ENCODE peak calls at places on chromosomes 11 and 22, in four cellular contexts. One of them, this sample, is unnamed.

GRCh38 chr22:40237788-40238424 is 60.2 kb downstream of the TNRC6B start:
- DNase-seq in fibroblast of villous mesenchyme: no peak
- DNase-seq in stimulated activated CD4-positive, alpha-beta T cell treated with anti-CD3 and anti-CD28 coated beads, Interleukin-1b, Interleukin-23, amount 100 ng/mL, for 24 hours: no peak
- DNase-seq in HAP-1: no peak
- DNase-seq in this sample: no peak

GRCh38 chr11:12164061-12165014 is 53.9 kb downstream of the MICAL2 start:
- DNase-seq in fibroblast of villous mesenchyme: peak
- DNase-seq in stimulated activated CD4-positive, alpha-beta T cell treated with anti-CD3 and anti-CD28 coated beads, Interleukin-1b, Interleukin-23, amount 100 ng/mL, for 24 hours: no peak
- DNase-seq in HAP-1: peak
- DNase-seq in this sample: peak

GRCh38 chr11:113387605-113388211 is at the start of gene ANKK1:
- DNase-seq in fibroblast of villous mesenchyme: no peak
- DNase-seq in stimulated activated CD4-positive, alpha-beta T cell treated with anti-CD3 and anti-CD28 coated beads, Interleukin-1b, Interleukin-23, amount 100 ng/mL, for 24 hours: no peak
- DNase-seq in HAP-1: no peak
- DNase-seq in this sample: peak

GRCh38 chr11:3939651-3940190 is 84.3 kb downstream of the STIM1 start:
- DNase-seq in fibroblast of villous mesenchyme: peak
- DNase-seq in stimulated activated CD4-positive, alpha-beta T cell treated with anti-CD3 and anti-CD28 coated beads, Interleukin-1b, Interleukin-23, amount 100 ng/mL, for 24 hours: no peak
- DNase-seq in HAP-1: no peak
- DNase-seq in this sample: no peak

GRCh38 chr22:43230571-43230970 is 43.6 kb upstream of the TTLL12 start:
- DNase-seq in fibroblast of villous mesenchyme: no peak
- DNase-seq in stimulated activated CD4-positive, alpha-beta T cell treated with anti-CD3 and anti-CD28 coated beads, Interleukin-1b, Interleukin-23, amount 100 ng/mL, for 24 hours: no peak
- DNase-seq in HAP-1: no peak
- DNase-seq in this sample: no peak

GRCh38 chr11:19800714-19801519 is 88.3 kb downstream of the NAV2 start:
- DNase-seq in fibroblast of villous mesenchyme: peak
- DNase-seq in stimulated activated CD4-positive, alpha-beta T cell treated with anti-CD3 and anti-CD28 coated beads, Interleukin-1b, Interleukin-23, amount 100 ng/mL, for 24 hours: no peak
- DNase-seq in HAP-1: no peak
- DNase-seq in this sample: no peak

GRCh38 chr11:64876835-64877341 is 1.5 kb downstream of the EHD1 start:
- DNase-seq in fibroblast of villous mesenchyme: no peak
- DNase-seq in stimulated activated CD4-positive, alpha-beta T cell treated with anti-CD3 and anti-CD28 coated beads, Interleukin-1b, Interleukin-23, amount 100 ng/mL, for 24 hours: no peak
- DNase-seq in HAP-1: peak
- DNase-seq in this sample: no peak

GRCh38 chr11:121895919-121896318 is 220.1 kb downstream of the BLID start:
- DNase-seq in fibroblast of villous mesenchyme: peak
- DNase-seq in stimulated activated CD4-positive, alpha-beta T cell treated with anti-CD3 and anti-CD28 coated beads, Interleukin-1b, Interleukin-23, amount 100 ng/mL, for 24 hours: no peak
- DNase-seq in HAP-1: no peak
- DNase-seq in this sample: peak

GRCh38 chr11:72295471-72295870 is 51.5 kb upstream of the PHOX2A start:
- DNase-seq in fibroblast of villous mesenchyme: no peak
- DNase-seq in stimulated activated CD4-positive, alpha-beta T cell treated with anti-CD3 and anti-CD28 coated beads, Interleukin-1b, Interleukin-23, amount 100 ng/mL, for 24 hours: no peak
- DNase-seq in HAP-1: no peak
- DNase-seq in this sample: peak

GRCh38 chr11:86374586-86374985 is at the start of gene CCDC81:
- DNase-seq in fibroblast of villous mesenchyme: peak
- DNase-seq in stimulated activated CD4-positive, alpha-beta T cell treated with anti-CD3 and anti-CD28 coated beads, Interleukin-1b, Interleukin-23, amount 100 ng/mL, for 24 hours: no peak
- DNase-seq in HAP-1: no peak
- DNase-seq in this sample: peak

GRCh38 chr11:6320411-6321207 is at the start of gene CAVIN3:
- DNase-seq in fibroblast of villous mesenchyme: peak
- DNase-seq in stimulated activated CD4-positive, alpha-beta T cell treated with anti-CD3 and anti-CD28 coated beads, Interleukin-1b, Interleukin-23, amount 100 ng/mL, for 24 hours: peak
- DNase-seq in HAP-1: peak
- DNase-seq in this sample: peak

GRCh38 chr22:31898911-31899310 is 45.4 kb upstream of the YWHAH start:
- DNase-seq in fibroblast of villous mesenchyme: no peak
- DNase-seq in stimulated activated CD4-positive, alpha-beta T cell treated with anti-CD3 and anti-CD28 coated beads, Interleukin-1b, Interleukin-23, amount 100 ng/mL, for 24 hours: no peak
- DNase-seq in HAP-1: no peak
- DNase-seq in this sample: no peak

GRCh38 chr11:12017243-12017678 is 8.8 kb upstream of the DKK3 start:
- DNase-seq in fibroblast of villous mesenchyme: peak
- DNase-seq in stimulated activated CD4-positive, alpha-beta T cell treated with anti-CD3 and anti-CD28 coated beads, Interleukin-1b, Interleukin-23, amount 100 ng/mL, for 24 hours: no peak
- DNase-seq in HAP-1: no peak
- DNase-seq in this sample: peak

GRCh38 chr22:25488244-25489020 is 76.0 kb upstream of the GRK3 start:
- DNase-seq in fibroblast of villous mesenchyme: peak
- DNase-seq in stimulated activated CD4-positive, alpha-beta T cell treated with anti-CD3 and anti-CD28 coated beads, Interleukin-1b, Interleukin-23, amount 100 ng/mL, for 24 hours: no peak
- DNase-seq in HAP-1: peak
- DNase-seq in this sample: peak

GRCh38 chr11:106391771-106392412 is 314.4 kb downstream of the AASDHPPT start:
- DNase-seq in fibroblast of villous mesenchyme: peak
- DNase-seq in stimulated activated CD4-positive, alpha-beta T cell treated with anti-CD3 and anti-CD28 coated beads, Interleukin-1b, Interleukin-23, amount 100 ng/mL, for 24 hours: no peak
- DNase-seq in HAP-1: no peak
- DNase-seq in this sample: peak

GRCh38 chr11:65434667-65435179 is 12.1 kb downstream of the NEAT1 start:
- DNase-seq in fibroblast of villous mesenchyme: peak
- DNase-seq in stimulated activated CD4-positive, alpha-beta T cell treated with anti-CD3 and anti-CD28 coated beads, Interleukin-1b, Interleukin-23, amount 100 ng/mL, for 24 hours: no peak
- DNase-seq in HAP-1: no peak
- DNase-seq in this sample: no peak

GRCh38 chr11:4607111-4607510 is 920 bp downstream of the TRIM68 start:
- DNase-seq in fibroblast of villous mesenchyme: peak
- DNase-seq in stimulated activated CD4-positive, alpha-beta T cell treated with anti-CD3 and anti-CD28 coated beads, Interleukin-1b, Interleukin-23, amount 100 ng/mL, for 24 hours: no peak
- DNase-seq in HAP-1: no peak
- DNase-seq in this sample: peak

GRCh38 chr22:37193629-37194191 is 5.7 kb upstream of the C1QTNF6 start:
- DNase-seq in fibroblast of villous mesenchyme: peak
- DNase-seq in stimulated activated CD4-positive, alpha-beta T cell treated with anti-CD3 and anti-CD28 coated beads, Interleukin-1b, Interleukin-23, amount 100 ng/mL, for 24 hours: peak
- DNase-seq in HAP-1: peak
- DNase-seq in this sample: peak

GRCh38 chr22:40009231-40009769 is 14.5 kb downstream of the FAM83F start:
- DNase-seq in fibroblast of villous mesenchyme: no peak
- DNase-seq in stimulated activated CD4-positive, alpha-beta T cell treated with anti-CD3 and anti-CD28 coated beads, Interleukin-1b, Interleukin-23, amount 100 ng/mL, for 24 hours: no peak
- DNase-seq in HAP-1: peak
- DNase-seq in this sample: peak

GRCh38 chr22:38397189-38398097 is 57.6 kb downstream of the KCNJ4 start:
- DNase-seq in fibroblast of villous mesenchyme: peak
- DNase-seq in stimulated activated CD4-positive, alpha-beta T cell treated with anti-CD3 and anti-CD28 coated beads, Interleukin-1b, Interleukin-23, amount 100 ng/mL, for 24 hours: no peak
- DNase-seq in HAP-1: peak
- DNase-seq in this sample: peak

GRCh38 chr11:75199412-75199955 is 41.1 kb upstream of the TPBGL start:
- DNase-seq in fibroblast of villous mesenchyme: no peak
- DNase-seq in stimulated activated CD4-positive, alpha-beta T cell treated with anti-CD3 and anti-CD28 coated beads, Interleukin-1b, Interleukin-23, amount 100 ng/mL, for 24 hours: no peak
- DNase-seq in HAP-1: no peak
- DNase-seq in this sample: peak

GRCh38 chr22:39233736-39234120 is 11.1 kb downstream of the PDGFB start:
- DNase-seq in fibroblast of villous mesenchyme: no peak
- DNase-seq in stimulated activated CD4-positive, alpha-beta T cell treated with anti-CD3 and anti-CD28 coated beads, Interleukin-1b, Interleukin-23, amount 100 ng/mL, for 24 hours: no peak
- DNase-seq in HAP-1: no peak
- DNase-seq in this sample: peak

GRCh38 chr11:57357827-57358226 is 19.7 kb downstream of the P2RX3 start:
- DNase-seq in fibroblast of villous mesenchyme: peak
- DNase-seq in stimulated activated CD4-positive, alpha-beta T cell treated with anti-CD3 and anti-CD28 coated beads, Interleukin-1b, Interleukin-23, amount 100 ng/mL, for 24 hours: no peak
- DNase-seq in HAP-1: no peak
- DNase-seq in this sample: peak

GRCh38 chr11:1139441-1140066 is 18.2 kb upstream of the MUC5AC start:
- DNase-seq in fibroblast of villous mesenchyme: peak
- DNase-seq in stimulated activated CD4-positive, alpha-beta T cell treated with anti-CD3 and anti-CD28 coated beads, Interleukin-1b, Interleukin-23, amount 100 ng/mL, for 24 hours: no peak
- DNase-seq in HAP-1: no peak
- DNase-seq in this sample: peak

GRCh38 chr11:75815345-75815983 is 454 bp downstream of the UVRAG start:
- DNase-seq in fibroblast of villous mesenchyme: peak
- DNase-seq in stimulated activated CD4-positive, alpha-beta T cell treated with anti-CD3 and anti-CD28 coated beads, Interleukin-1b, Interleukin-23, amount 100 ng/mL, for 24 hours: peak
- DNase-seq in HAP-1: peak
- DNase-seq in this sample: peak

GRCh38 chr11:108340958-108341357 is 118.1 kb downstream of the ATM start:
- DNase-seq in fibroblast of villous mesenchyme: no peak
- DNase-seq in stimulated activated CD4-positive, alpha-beta T cell treated with anti-CD3 and anti-CD28 coated beads, Interleukin-1b, Interleukin-23, amount 100 ng/mL, for 24 hours: no peak
- DNase-seq in HAP-1: no peak
- DNase-seq in this sample: no peak

GRCh38 chr11:73158356-73159051 is 16.4 kb upstream of the FCHSD2 start:
- DNase-seq in fibroblast of villous mesenchyme: peak
- DNase-seq in stimulated activated CD4-positive, alpha-beta T cell treated with anti-CD3 and anti-CD28 coated beads, Interleukin-1b, Interleukin-23, amount 100 ng/mL, for 24 hours: no peak
- DNase-seq in HAP-1: no peak
- DNase-seq in this sample: peak

GRCh38 chr11:122655527-122656072 is at the start of gene UBASH3B:
- DNase-seq in fibroblast of villous mesenchyme: peak
- DNase-seq in stimulated activated CD4-positive, alpha-beta T cell treated with anti-CD3 and anti-CD28 coated beads, Interleukin-1b, Interleukin-23, amount 100 ng/mL, for 24 hours: peak
- DNase-seq in HAP-1: peak
- DNase-seq in this sample: peak

GRCh38 chr11:44861829-44862545 is 88.7 kb downstream of the TP53I11 start:
- DNase-seq in fibroblast of villous mesenchyme: peak
- DNase-seq in stimulated activated CD4-positive, alpha-beta T cell treated with anti-CD3 and anti-CD28 coated beads, Interleukin-1b, Interleukin-23, amount 100 ng/mL, for 24 hours: peak
- DNase-seq in HAP-1: peak
- DNase-seq in this sample: peak

GRCh38 chr11:130839950-130840666 is 76.2 kb downstream of the SNX19 start:
- DNase-seq in fibroblast of villous mesenchyme: peak
- DNase-seq in stimulated activated CD4-positive, alpha-beta T cell treated with anti-CD3 and anti-CD28 coated beads, Interleukin-1b, Interleukin-23, amount 100 ng/mL, for 24 hours: no peak
- DNase-seq in HAP-1: no peak
- DNase-seq in this sample: no peak

GRCh38 chr11:42225664-42226063 is 766.2 kb upstream of the LRRC4C start:
- DNase-seq in fibroblast of villous mesenchyme: no peak
- DNase-seq in stimulated activated CD4-positive, alpha-beta T cell treated with anti-CD3 and anti-CD28 coated beads, Interleukin-1b, Interleukin-23, amount 100 ng/mL, for 24 hours: no peak
- DNase-seq in HAP-1: no peak
- DNase-seq in this sample: no peak

GRCh38 chr11:44766972-44767278 is 40.2 kb downstream of the TSPAN18 start:
- DNase-seq in fibroblast of villous mesenchyme: peak
- DNase-seq in stimulated activated CD4-positive, alpha-beta T cell treated with anti-CD3 and anti-CD28 coated beads, Interleukin-1b, Interleukin-23, amount 100 ng/mL, for 24 hours: no peak
- DNase-seq in HAP-1: no peak
- DNase-seq in this sample: no peak